ENCODE peak calls at places on chromosomes 7 and 10, in ten cellular contexts. L is transverse colon, V is sigmoid colon, I is heart left ventricle, U is adrenal gland, J is HCT116, X is ovary, H is thyroid gland, E is IMR-90, A is uterus. S is an unnamed sample.

GRCh38 chr7:43249808-43250145 is 137.3 kb downstream of the HECW1 start:
- DNase-seq in E (no peak), U (no peak), A (no peak), I (no peak), J (no peak), V (no peak), L (no peak), H (peak), X (no peak), S (no peak)

GRCh38 chr7:107105591-107106245 is 61.2 kb downstream of the PRKAR2B start:
- DNase-seq in A (no peak), H (no peak), U (no peak), I (no peak), V (no peak), E (no peak), L (no peak), X (no peak), J (no peak), S (no peak)

GRCh38 chr10:44357141-44357540 is 27.8 kb downstream of the CXCL12 start:
- DNase-seq in I (no peak), U (no peak), L (no peak), H (no peak), E (no peak), X (no peak), V (no peak), J (no peak), A (no peak), S (no peak)

GRCh38 chr7:39631736-39632304 is 8.4 kb downstream of the RALA start:
- DNase-seq in H (no peak), E (peak), L (no peak), X (no peak), U (peak), A (peak), V (no peak), J (no peak), I (no peak), S (no peak)

GRCh38 chr7:72235351-72235750 is 176.8 kb downstream of the CALN1 start:
- DNase-seq in U (no peak), A (no peak), H (no peak), X (no peak), L (no peak), V (no peak), J (no peak), E (no peak), I (no peak), S (no peak)

GRCh38 chr7:73678862-73679261 is 4.4 kb downstream of the DNAJC30 start:
- DNase-seq in A (no peak), E (no peak), X (no peak), H (peak), I (no peak), V (no peak), J (no peak), L (no peak), U (no peak), S (no peak)

GRCh38 chr10:29392376-29393021 is 103.6 kb downstream of the LYZL1 start:
- DNase-seq in A (no peak), E (peak), L (peak), I (no peak), J (no peak), V (no peak), H (peak), U (peak), X (peak), S (peak)

GRCh38 chr10:75430000-75430763 is 1.2 kb upstream of the LRMDA start:
- DNase-seq in E (no peak), L (peak), X (peak), A (no peak), H (peak), I (peak), J (no peak), U (peak), V (peak), S (peak)

GRCh38 chr7:117088623-117089199 is 135.4 kb downstream of the ST7 start:
- DNase-seq in V (no peak), J (no peak), E (no peak), X (no peak), H (peak), L (no peak), U (no peak), A (no peak), I (no peak), S (no peak)

GRCh38 chr7:96998333-96998732 is 7.0 kb upstream of the DLX6 start:
- DNase-seq in H (no peak), E (no peak), V (no peak), I (no peak), U (no peak), A (no peak), X (no peak), J (no peak), L (no peak), S (no peak)

GRCh38 chr10:110498982-110499795 is 1.5 kb downstream of the DUSP5 start:
- DNase-seq in A (no peak), H (peak), I (peak), L (peak), U (peak), J (no peak), V (no peak), E (peak), X (no peak), S (peak)

GRCh38 chr7:92161271-92161670 is 17.7 kb downstream of the LRRD1 start:
- DNase-seq in L (no peak), E (no peak), V (no peak), X (no peak), J (no peak), H (no peak), A (no peak), I (no peak), U (no peak), S (no peak)

GRCh38 chr7:92155108-92155755 is 21.0 kb upstream of the CYP51A1 start:
- DNase-seq in A (no peak), V (no peak), H (no peak), L (no peak), E (no peak), I (no peak), J (no peak), U (no peak), X (no peak), S (no peak)

GRCh38 chr7:92156976-92157375 is 22.0 kb downstream of the LRRD1 start:
- DNase-seq in L (no peak), E (no peak), U (no peak), X (no peak), J (no peak), A (no peak), V (no peak), H (no peak), I (no peak), S (no peak)

DNA sequence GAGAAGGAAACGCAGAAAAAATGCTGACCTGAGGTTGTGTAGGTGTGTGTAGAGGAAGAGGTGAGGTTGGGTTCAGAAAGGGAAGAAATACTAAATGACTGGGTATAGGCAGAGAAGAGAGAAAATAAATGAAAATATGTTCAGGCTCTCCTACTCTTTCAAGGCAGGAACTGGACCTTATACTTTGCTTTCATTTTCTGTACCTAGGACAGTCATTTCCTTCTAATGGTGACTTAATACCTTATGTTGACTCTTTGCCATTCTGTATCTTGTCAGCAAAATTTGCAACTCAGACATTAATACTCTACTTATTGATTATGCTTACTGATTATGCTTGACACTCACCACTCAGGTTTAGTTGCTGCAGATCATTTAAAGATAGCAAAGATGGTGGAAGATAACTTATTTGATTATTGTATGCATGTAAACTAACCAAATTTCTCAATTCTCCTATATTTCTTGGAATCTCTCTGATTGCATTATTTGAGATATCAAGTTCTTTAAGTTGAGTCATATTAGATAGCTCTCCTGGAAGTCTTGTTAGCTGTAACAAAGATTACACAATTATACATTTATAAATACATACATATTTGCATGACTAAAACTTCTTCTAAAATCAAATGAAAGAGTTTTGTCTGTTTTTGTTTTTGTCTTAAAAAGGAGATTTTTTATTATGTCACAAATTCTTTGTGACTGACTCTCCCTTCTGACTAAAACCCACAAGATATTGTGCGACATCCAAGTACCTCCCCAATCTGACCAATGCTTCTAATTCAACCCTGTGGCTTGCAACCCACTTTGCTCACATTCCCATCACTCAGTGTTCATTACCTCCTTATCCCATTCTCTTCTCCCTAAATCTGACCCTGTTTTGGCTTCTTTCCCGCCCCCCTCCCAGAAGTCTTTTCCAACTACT is 20.0 kb downstream of the LRRD1 start:
- DNase-seq in H (no peak), X (no peak), E (peak), A (no peak), L (no peak), V (no peak), U (no peak), I (no peak), J (no peak), S (no peak)
- H3K4me3 ChIP-seq in H (no peak), X (no peak), E (no peak), A (no peak), L (no peak), V (no peak), U (no peak), I (no peak), J (no peak), S (no peak)

DNA sequence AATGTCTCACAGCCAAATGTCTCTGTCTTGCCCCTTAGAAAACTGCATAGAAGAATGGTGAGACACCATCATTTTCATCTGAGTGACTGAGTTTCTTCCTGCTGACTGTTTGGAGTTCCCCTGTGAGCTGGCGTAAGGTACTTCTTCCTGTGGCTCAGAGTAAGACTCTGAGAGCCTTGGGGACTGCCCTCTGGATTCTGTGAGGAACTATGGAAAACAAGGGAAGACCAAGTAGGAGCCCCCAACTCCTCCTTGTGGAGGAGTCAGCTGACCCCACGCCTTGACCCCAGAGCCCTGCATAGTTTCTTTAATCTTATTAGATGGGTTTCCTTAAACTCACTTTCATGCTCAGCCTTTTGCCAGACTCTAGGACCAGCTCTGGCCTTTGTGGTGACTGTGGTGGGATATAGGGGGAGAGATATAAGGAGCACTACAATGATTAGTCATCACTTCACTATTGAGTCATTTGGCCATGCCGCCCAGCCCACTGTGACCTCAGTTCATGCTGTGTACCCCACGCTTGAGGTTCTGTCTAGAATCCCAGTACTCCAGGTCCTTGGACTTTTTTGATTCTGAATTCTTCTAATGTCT is 51.8 kb upstream of the FAM133B start:
- DNase-seq in I (no peak), H (no peak), A (no peak), L (no peak), U (no peak), X (no peak), E (peak), J (no peak), V (no peak), S (no peak)
- TF ChIP-seq POLR2A in I (no peak), H (no peak), A (no peak), L (no peak), U (no peak), X (no peak), E (no peak), J (no peak), V (no peak), S (no peak)

GRCh38 chr10:27714349-27714748 is 31.3 kb downstream of the MKX start:
- DNase-seq in U (no peak), H (no peak), A (no peak), V (no peak), L (no peak), J (no peak), I (no peak), X (no peak), E (no peak), S (no peak)

GRCh38 chr10:27716521-27716920 is 29.1 kb downstream of the MKX start:
- DNase-seq in H (no peak), E (peak), J (no peak), L (no peak), U (no peak), A (no peak), X (no peak), V (no peak), I (no peak), S (no peak)

GRCh38 chr10:27715505-27715904 is 30.1 kb downstream of the MKX start:
- DNase-seq in L (no peak), J (no peak), V (no peak), I (no peak), X (no peak), H (no peak), U (no peak), A (no peak), E (no peak), S (no peak)

GRCh38 chr10:27717191-27717590 is 28.4 kb downstream of the MKX start:
- DNase-seq in A (no peak), U (no peak), E (no peak), J (no peak), L (no peak), V (no peak), X (no peak), I (no peak), H (no peak), S (no peak)

DNA sequence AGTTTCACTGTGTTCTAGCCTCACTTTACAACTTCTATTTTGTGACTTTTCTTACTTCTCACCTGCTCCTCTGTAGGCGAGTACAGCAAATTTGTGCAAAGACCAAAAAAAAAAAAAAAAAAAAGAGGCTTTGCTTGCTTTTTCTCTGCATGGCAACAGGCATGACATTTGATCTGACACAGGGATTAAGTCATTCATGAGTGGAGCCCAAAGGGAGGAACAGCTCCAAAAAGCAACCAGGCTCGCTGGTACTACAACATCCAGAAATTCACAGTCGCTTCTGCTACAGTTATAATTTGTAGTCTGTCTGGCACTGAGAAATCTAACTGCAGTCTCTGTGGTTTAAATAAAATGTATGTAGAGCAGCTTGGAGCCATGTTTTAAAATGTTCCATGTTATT is 31.7 kb downstream of the MKX start:
- DNase-seq in E (no peak), U (peak), A (no peak), L (no peak), J (no peak), I (no peak), X (no peak), V (no peak), H (peak), S (no peak)
- H3K4me3 ChIP-seq in E (no peak), U (no peak), A (no peak), L (no peak), J (no peak), I (no peak), X (no peak), V (peak), H (no peak), S (no peak)

DNA sequence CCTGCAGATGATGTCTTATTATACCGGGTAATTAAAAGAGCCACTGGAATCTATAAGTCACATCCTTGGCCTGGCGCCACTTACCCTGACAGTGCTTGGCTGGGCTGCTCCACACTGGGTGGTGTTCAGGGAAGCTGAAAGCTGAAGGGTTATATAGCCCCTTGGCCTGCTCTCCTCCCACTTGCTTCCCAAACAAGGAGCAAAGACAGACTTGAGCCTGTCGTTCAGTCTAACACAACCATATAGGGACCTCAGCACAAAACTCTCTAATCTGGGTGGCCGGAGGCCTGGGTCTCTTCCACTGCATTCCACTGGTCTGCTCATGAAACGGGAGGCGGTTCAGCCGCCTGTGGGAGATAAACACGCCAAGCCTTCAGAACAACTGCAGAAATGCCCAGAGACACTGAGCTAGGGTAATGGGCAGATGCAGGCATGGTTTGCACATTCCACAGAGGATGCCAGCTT is at the start of gene ACTA2:
- DNase-seq in L (peak), H (no peak), U (peak), E (peak), A (peak), J (no peak), X (peak), I (peak), V (peak), S (no peak)
- TF ChIP-seq POLR2A in L (peak), H (no peak), U (no peak), E (peak), A (peak), J (no peak), X (no peak), I (no peak), V (peak), S (no peak)

S was measured in body of pancreas.